ENCODE peak calls at places on chromosomes 2 and 18, in eight cellular contexts. One of them, this sample, is unnamed. For H3K4me1, the result is how much of the 10 kb centered on the place peaks cover.

GRCh38 chr2:206275274-206276160 is 1.1 kb downstream of the ZDBF2 start:
- DNase-seq in hepatocyte: peak
- DNase-seq in adrenal gland: no peak
- DNase-seq in heart left ventricle: no peak
- DNase-seq in stomach: no peak
- DNase-seq in psoas muscle: no peak
- DNase-seq in lower lobe of right lung: no peak
- DNase-seq in kidney: no peak
- DNase-seq in this sample: no peak

GRCh38 chr18:26091047-26091630 is 726 bp upstream of the SS18 start:
- DNase-seq in hepatocyte: no peak
- DNase-seq in adrenal gland: peak
- DNase-seq in heart left ventricle: no peak
- DNase-seq in stomach: peak
- DNase-seq in psoas muscle: peak
- DNase-seq in lower lobe of right lung: no peak
- DNase-seq in kidney: no peak
- DNase-seq in this sample: no peak

GRCh38 chr2:172404824-172405223 is 22.6 kb upstream of the ITGA6 start:
- DNase-seq in hepatocyte: no peak
- DNase-seq in adrenal gland: no peak
- DNase-seq in heart left ventricle: no peak
- DNase-seq in stomach: no peak
- DNase-seq in psoas muscle: no peak
- DNase-seq in lower lobe of right lung: no peak
- DNase-seq in kidney: no peak
- DNase-seq in this sample: no peak

GRCh38 chr2:201779996-201780673 is 598 bp downstream of the ALS2 start:
- DNase-seq in hepatocyte: peak
- DNase-seq in adrenal gland: no peak
- DNase-seq in heart left ventricle: no peak
- DNase-seq in stomach: no peak
- DNase-seq in psoas muscle: no peak
- DNase-seq in lower lobe of right lung: no peak
- DNase-seq in kidney: no peak
- DNase-seq in this sample: no peak

GRCh38 chr18:72041313-72042032 is 502.7 kb downstream of the CBLN2 start:
- DNase-seq in hepatocyte: no peak
- DNase-seq in adrenal gland: no peak
- DNase-seq in heart left ventricle: no peak
- DNase-seq in stomach: no peak
- DNase-seq in psoas muscle: no peak
- DNase-seq in lower lobe of right lung: no peak
- DNase-seq in kidney: no peak
- DNase-seq in this sample: no peak

GRCh38 chr2:55459741-55460274 is 40.2 kb upstream of the CCDC88A start:
- DNase-seq in hepatocyte: no peak
- DNase-seq in adrenal gland: no peak
- DNase-seq in heart left ventricle: no peak
- DNase-seq in stomach: no peak
- DNase-seq in psoas muscle: no peak
- DNase-seq in lower lobe of right lung: no peak
- DNase-seq in kidney: no peak
- DNase-seq in this sample: no peak

GRCh38 chr2:105038383-105039061 is 653 bp downstream of the MRPS9 start:
- DNase-seq in hepatocyte: no peak
- DNase-seq in adrenal gland: no peak
- DNase-seq in heart left ventricle: no peak
- DNase-seq in stomach: no peak
- DNase-seq in psoas muscle: no peak
- DNase-seq in lower lobe of right lung: no peak
- DNase-seq in kidney: no peak
- DNase-seq in this sample: no peak

GRCh38 chr2:135647836-135648579 is 93.6 kb upstream of the UBXN4 start:
- DNase-seq in hepatocyte: no peak
- DNase-seq in adrenal gland: no peak
- DNase-seq in heart left ventricle: no peak
- DNase-seq in stomach: no peak
- DNase-seq in psoas muscle: no peak
- DNase-seq in lower lobe of right lung: no peak
- DNase-seq in kidney: no peak
- DNase-seq in this sample: no peak

GRCh38 chr2:3429068-3429610 is 49.6 kb downstream of the TRAPPC12 start:
- DNase-seq in hepatocyte: no peak
- DNase-seq in adrenal gland: no peak
- DNase-seq in heart left ventricle: no peak
- DNase-seq in stomach: no peak
- DNase-seq in psoas muscle: no peak
- DNase-seq in lower lobe of right lung: no peak
- DNase-seq in kidney: no peak
- DNase-seq in this sample: no peak

GRCh38 chr18:14747513-14748474 is at the start of gene ANKRD30B:
- DNase-seq in hepatocyte: peak
- DNase-seq in adrenal gland: no peak
- DNase-seq in heart left ventricle: no peak
- DNase-seq in stomach: no peak
- DNase-seq in psoas muscle: no peak
- DNase-seq in lower lobe of right lung: peak
- DNase-seq in kidney: peak
- DNase-seq in this sample: no peak

GRCh38 chr2:169928463-169928864 is 101.2 kb downstream of the UBR3 start:
- DNase-seq in hepatocyte: peak
- DNase-seq in adrenal gland: no peak
- DNase-seq in heart left ventricle: no peak
- DNase-seq in stomach: no peak
- DNase-seq in psoas muscle: no peak
- DNase-seq in lower lobe of right lung: no peak
- DNase-seq in kidney: no peak
- DNase-seq in this sample: no peak

GRCh38 chr2:28528206-28528605 is 32.3 kb downstream of the PLB1 start:
- DNase-seq in hepatocyte: no peak
- DNase-seq in adrenal gland: no peak
- DNase-seq in heart left ventricle: peak
- DNase-seq in stomach: no peak
- DNase-seq in psoas muscle: peak
- DNase-seq in lower lobe of right lung: no peak
- DNase-seq in kidney: no peak
- DNase-seq in this sample: no peak

GRCh38 chr2:65366595-65367125 is 65.7 kb downstream of the SPRED2 start:
- DNase-seq in hepatocyte: peak
- DNase-seq in adrenal gland: no peak
- DNase-seq in heart left ventricle: no peak
- DNase-seq in stomach: no peak
- DNase-seq in psoas muscle: no peak
- DNase-seq in lower lobe of right lung: no peak
- DNase-seq in kidney: no peak
- DNase-seq in this sample: no peak

GRCh38 chr2:66440011-66440542 is 5.2 kb downstream of the MEIS1 start:
- DNase-seq in hepatocyte: peak
- DNase-seq in adrenal gland: peak
- DNase-seq in heart left ventricle: peak
- DNase-seq in stomach: no peak
- DNase-seq in psoas muscle: peak
- DNase-seq in lower lobe of right lung: no peak
- DNase-seq in kidney: peak
- DNase-seq in this sample: no peak

GRCh38 chr2:26696352-26696816 is 3.9 kb downstream of the KCNK3 start:
- DNase-seq in hepatocyte: peak
- DNase-seq in adrenal gland: peak
- DNase-seq in heart left ventricle: peak
- DNase-seq in stomach: peak
- DNase-seq in psoas muscle: no peak
- DNase-seq in lower lobe of right lung: no peak
- DNase-seq in kidney: no peak
- DNase-seq in this sample: no peak

GRCh38 chr2:1922402-1923025 is 178.2 kb upstream of the PXDN start:
- DNase-seq in hepatocyte: no peak
- DNase-seq in adrenal gland: no peak
- DNase-seq in heart left ventricle: no peak
- DNase-seq in stomach: no peak
- DNase-seq in psoas muscle: no peak
- DNase-seq in lower lobe of right lung: no peak
- DNase-seq in kidney: no peak
- DNase-seq in this sample: no peak
- TF ChIP-seq CTCF in hepatocyte: no peak
- TF ChIP-seq CTCF in adrenal gland: no peak
- TF ChIP-seq CTCF in heart left ventricle: no peak
- TF ChIP-seq CTCF in stomach: no peak
- TF ChIP-seq CTCF in psoas muscle: no peak
- TF ChIP-seq CTCF in lower lobe of right lung: no peak
- TF ChIP-seq CTCF in kidney: no peak
- TF ChIP-seq CTCF in this sample: no peak

GRCh38 chr18:8607776-8608682 is 1.2 kb upstream of the RAB12 start:
- DNase-seq in hepatocyte: no peak
- DNase-seq in adrenal gland: peak
- DNase-seq in heart left ventricle: no peak
- DNase-seq in stomach: no peak
- DNase-seq in psoas muscle: no peak
- DNase-seq in lower lobe of right lung: no peak
- DNase-seq in kidney: no peak
- DNase-seq in this sample: no peak

GRCh38 chr18:8609711-8610441 is 639 bp downstream of the RAB12 start:
- DNase-seq in hepatocyte: peak
- DNase-seq in adrenal gland: peak
- DNase-seq in heart left ventricle: no peak
- DNase-seq in stomach: no peak
- DNase-seq in psoas muscle: peak
- DNase-seq in lower lobe of right lung: peak
- DNase-seq in kidney: peak
- DNase-seq in this sample: no peak

GRCh38 chr18:8608795-8609673 is at the start of gene RAB12:
- DNase-seq in hepatocyte: peak
- DNase-seq in adrenal gland: peak
- DNase-seq in heart left ventricle: peak
- DNase-seq in stomach: peak
- DNase-seq in psoas muscle: peak
- DNase-seq in lower lobe of right lung: peak
- DNase-seq in kidney: peak
- DNase-seq in this sample: peak

GRCh38 chr18:8611916-8612576 is 2.8 kb downstream of the RAB12 start:
- DNase-seq in hepatocyte: peak
- DNase-seq in adrenal gland: no peak
- DNase-seq in heart left ventricle: no peak
- DNase-seq in stomach: no peak
- DNase-seq in psoas muscle: no peak
- DNase-seq in lower lobe of right lung: no peak
- DNase-seq in kidney: no peak
- DNase-seq in this sample: no peak

DNA sequence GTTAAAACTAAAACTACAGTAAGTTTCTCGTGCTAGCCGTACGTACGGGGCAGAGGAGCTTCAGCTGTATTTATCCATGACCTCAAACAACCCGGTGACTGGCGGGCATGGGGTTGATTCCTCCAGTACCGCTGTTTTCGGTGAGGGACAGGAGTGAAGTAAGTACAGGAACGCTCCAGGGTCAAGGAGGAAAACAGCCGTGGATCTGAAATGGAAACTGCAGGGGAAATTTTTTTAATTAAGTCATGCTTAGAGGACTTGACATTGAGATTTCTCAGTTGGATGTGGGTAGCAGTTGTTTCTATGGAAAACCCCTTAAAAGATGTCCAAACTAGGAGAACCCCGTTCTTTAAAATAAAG is 1.2 kb downstream of the RAB12 start:
- DNase-seq in hepatocyte: peak
- DNase-seq in adrenal gland: peak
- DNase-seq in heart left ventricle: no peak
- DNase-seq in stomach: no peak
- DNase-seq in psoas muscle: no peak
- DNase-seq in lower lobe of right lung: no peak
- DNase-seq in kidney: no peak
- DNase-seq in this sample: no peak
- H3K4me1 ChIP-seq in hepatocyte: under half
- H3K4me1 ChIP-seq in adrenal gland: under half
- H3K4me1 ChIP-seq in heart left ventricle: half or more
- H3K4me1 ChIP-seq in stomach: half or more
- H3K4me1 ChIP-seq in psoas muscle: half or more
- H3K4me1 ChIP-seq in lower lobe of right lung: half or more
- H3K4me1 ChIP-seq in kidney: under half
- H3K4me1 ChIP-seq in this sample: half or more

GRCh38 chr2:200703132-200703925 is 108.4 kb upstream of the BZW1 start:
- DNase-seq in hepatocyte: peak
- DNase-seq in adrenal gland: peak
- DNase-seq in heart left ventricle: no peak
- DNase-seq in stomach: no peak
- DNase-seq in psoas muscle: no peak
- DNase-seq in lower lobe of right lung: no peak
- DNase-seq in kidney: no peak
- DNase-seq in this sample: no peak
- TF ChIP-seq CTCF in hepatocyte: peak
- TF ChIP-seq CTCF in adrenal gland: peak
- TF ChIP-seq CTCF in heart left ventricle: peak
- TF ChIP-seq CTCF in stomach: peak
- TF ChIP-seq CTCF in psoas muscle: peak
- TF ChIP-seq CTCF in lower lobe of right lung: peak
- TF ChIP-seq CTCF in kidney: peak
- TF ChIP-seq CTCF in this sample: peak

DNA sequence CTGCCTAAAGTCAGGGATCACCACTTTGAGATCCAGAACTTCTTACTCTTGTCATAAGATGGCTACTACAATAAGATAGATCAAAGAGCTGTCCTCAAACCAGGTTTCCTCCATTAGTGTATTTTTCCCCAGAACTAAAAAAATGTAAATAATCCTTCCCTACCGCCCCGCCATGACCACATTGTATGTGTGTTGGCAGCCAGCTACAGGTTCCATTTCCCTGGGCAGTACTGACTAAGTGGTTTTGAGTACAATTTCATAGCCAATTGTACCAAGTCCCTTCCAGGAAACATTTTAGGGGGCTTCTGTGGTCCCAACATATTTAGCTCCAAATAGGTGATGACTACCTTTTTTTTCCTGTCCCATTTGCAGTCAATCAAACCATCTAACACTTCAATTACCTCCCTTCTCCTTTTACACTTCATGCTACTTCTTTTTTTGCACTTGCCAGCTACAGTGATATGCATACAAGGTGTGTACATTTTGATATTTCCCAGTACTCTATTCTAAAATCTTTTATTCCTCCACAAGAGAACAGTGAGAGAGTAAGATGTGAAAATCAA is 4.0 kb downstream of the PUM2 start:
- DNase-seq in hepatocyte: no peak
- DNase-seq in adrenal gland: no peak
- DNase-seq in heart left ventricle: no peak
- DNase-seq in stomach: no peak
- DNase-seq in psoas muscle: no peak
- DNase-seq in lower lobe of right lung: no peak
- DNase-seq in kidney: no peak
- DNase-seq in this sample: no peak
- H3K4me1 ChIP-seq in hepatocyte: under half
- H3K4me1 ChIP-seq in adrenal gland: under half
- H3K4me1 ChIP-seq in heart left ventricle: under half
- H3K4me1 ChIP-seq in stomach: half or more
- H3K4me1 ChIP-seq in psoas muscle: under half
- H3K4me1 ChIP-seq in lower lobe of right lung: half or more
- H3K4me1 ChIP-seq in kidney: under half
- H3K4me1 ChIP-seq in this sample: under half

DNA sequence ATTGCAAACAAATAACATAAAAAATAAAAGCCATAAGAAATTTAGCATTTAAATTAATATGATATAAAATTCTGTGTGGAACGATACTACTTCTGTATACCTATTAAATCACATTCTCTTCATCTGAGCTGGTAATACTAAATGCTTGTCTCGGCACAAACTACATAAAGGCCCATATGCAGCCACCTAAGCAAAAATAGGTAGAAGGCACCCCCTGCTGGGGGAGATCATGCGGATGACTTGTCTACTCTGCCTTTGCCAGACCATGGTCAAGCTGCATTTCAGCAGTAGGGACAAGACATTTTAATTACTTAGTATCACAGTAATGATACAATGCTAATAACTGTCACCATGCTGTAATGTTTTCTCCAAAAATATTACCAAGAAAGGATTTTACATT is 108.0 kb downstream of the CDH19 start:
- DNase-seq in hepatocyte: peak
- DNase-seq in adrenal gland: peak
- DNase-seq in heart left ventricle: peak
- DNase-seq in stomach: peak
- DNase-seq in psoas muscle: peak
- DNase-seq in lower lobe of right lung: peak
- DNase-seq in kidney: no peak
- DNase-seq in this sample: no peak
- TF ChIP-seq CTCF in hepatocyte: peak
- TF ChIP-seq CTCF in adrenal gland: peak
- TF ChIP-seq CTCF in heart left ventricle: peak
- TF ChIP-seq CTCF in stomach: no peak
- TF ChIP-seq CTCF in psoas muscle: peak
- TF ChIP-seq CTCF in lower lobe of right lung: peak
- TF ChIP-seq CTCF in kidney: peak
- TF ChIP-seq CTCF in this sample: no peak

This sample was measured in esophagus squamous epithelium.